ENCODE peak calls at places on chromosomes 4 and X, in four cellular contexts. C, S, W and F are unnamed samples. For H3K36me3, the result is how much of the 10 kb centered on the place peaks cover.

GRCh38 chr4:163505374-163505773 is 10.9 kb downstream of the TMA16 start:
- DNase-seq in W (no peak), S (no peak), C (no peak), F (no peak)

GRCh38 chr4:129326810-129327209 is 230.9 kb downstream of the C4orf33 start:
- DNase-seq in C (no peak), S (no peak), W (no peak), F (no peak)

GRCh38 chr4:178937130-178937529 is 1494.9 kb upstream of the AGA start:
- DNase-seq in C (no peak), S (no peak), W (no peak), F (no peak)

GRCh38 chr4:134308910-134309309 is 107.3 kb upstream of the PABPC4L start:
- DNase-seq in W (no peak), S (no peak), C (no peak), F (no peak)

GRCh38 chr4:85557016-85557901 is 82.3 kb downstream of the ARHGAP24 start:
- DNase-seq in S (no peak), W (peak), C (no peak), F (no peak)

GRCh38 chr4:159158989-159159388 is 56.1 kb downstream of the RAPGEF2 start:
- DNase-seq in W (no peak), S (no peak), C (no peak), F (no peak)

GRCh38 chr4:132344924-132345828 is 803.9 kb upstream of the PCDH10 start:
- DNase-seq in S (no peak), C (no peak), W (no peak), F (no peak)

GRCh38 chr4:110107868-110108267 is 90.5 kb downstream of the ELOVL6 start:
- DNase-seq in W (no peak), C (no peak), S (no peak), F (no peak)

GRCh38 chrX:137746289-137746688 is 180.4 kb downstream of the ZIC3 start:
- DNase-seq in W (no peak), S (no peak), C (no peak), F (no peak)

GRCh38 chr4:100754741-100755140 is 236.9 kb upstream of the EMCN start:
- DNase-seq in W (no peak), C (no peak), S (no peak), F (no peak)

GRCh38 chrX:8274166-8274565 is 103.1 kb upstream of the VCX2 start:
- DNase-seq in S (no peak), W (no peak), C (no peak), F (no peak)

GRCh38 chr4:101527186-101527585 is 179.9 kb upstream of the PPP3CA start:
- DNase-seq in C (no peak), S (no peak), W (no peak), F (no peak)

GRCh38 chrX:21840199-21840557 is 761 bp downstream of the MBTPS2 start:
- DNase-seq in W (no peak), C (no peak), S (no peak), F (no peak)

GRCh38 chrX:1659664-1660461 is 45.0 kb downstream of the ASMT start:
- DNase-seq in S (no peak), C (no peak), W (peak), F (no peak)

GRCh38 chr4:161799687-161800086 is 364.1 kb downstream of the FSTL5 start:
- DNase-seq in C (no peak), W (no peak), S (no peak), F (no peak)

GRCh38 chr4:182906786-182907185 is 10.4 kb downstream of the DCTD start:
- DNase-seq in C (no peak), S (no peak), W (no peak), F (no peak)

GRCh38 chr4:83993774-83994173 is 457.9 kb downstream of the GPAT3 start:
- DNase-seq in C (no peak), S (no peak), W (no peak), F (no peak)

GRCh38 chrX:129717902-129718301 is 20.9 kb upstream of the XPNPEP2 start:
- DNase-seq in S (no peak), W (no peak), C (no peak), F (no peak)

GRCh38 chr4:148487181-148487580 is 45.0 kb upstream of the NR3C2 start:
- DNase-seq in C (no peak), S (no peak), W (no peak), F (no peak)

GRCh38 chr4:22897520-22898108 is 204.9 kb downstream of the GBA3 start:
- DNase-seq in C (no peak), W (no peak), S (no peak), F (no peak)

GRCh38 chr4:181582595-181582994 is 660.6 kb upstream of the TENM3 start:
- DNase-seq in C (no peak), W (no peak), S (no peak), F (no peak)
- TF ChIP-seq CTCF in C (no peak), W (no peak), S (no peak), F (peak)

GRCh38 chrX:2967584-2967983 is 38.4 kb upstream of the ARSD start:
- DNase-seq in C (no peak), W (no peak), S (no peak), F (no peak)
- H3K4me3 ChIP-seq in C (peak), W (no peak), S (no peak), F (no peak)

GRCh38 chr4:118813561-118813960 is 22.4 kb downstream of the SEC24D start:
- DNase-seq in C (no peak), W (no peak), S (no peak), F (no peak)

GRCh38 chr4:118814054-118814453 is 21.9 kb downstream of the SEC24D start:
- DNase-seq in W (no peak), S (no peak), C (no peak), F (no peak)

GRCh38 chr4:118811832-118812231 is 24.1 kb downstream of the SEC24D start:
- DNase-seq in S (no peak), C (no peak), W (no peak), F (no peak)

GRCh38 chr4:118807659-118808058 is 28.3 kb downstream of the SEC24D start:
- DNase-seq in W (no peak), C (no peak), S (no peak), F (no peak)

DNA sequence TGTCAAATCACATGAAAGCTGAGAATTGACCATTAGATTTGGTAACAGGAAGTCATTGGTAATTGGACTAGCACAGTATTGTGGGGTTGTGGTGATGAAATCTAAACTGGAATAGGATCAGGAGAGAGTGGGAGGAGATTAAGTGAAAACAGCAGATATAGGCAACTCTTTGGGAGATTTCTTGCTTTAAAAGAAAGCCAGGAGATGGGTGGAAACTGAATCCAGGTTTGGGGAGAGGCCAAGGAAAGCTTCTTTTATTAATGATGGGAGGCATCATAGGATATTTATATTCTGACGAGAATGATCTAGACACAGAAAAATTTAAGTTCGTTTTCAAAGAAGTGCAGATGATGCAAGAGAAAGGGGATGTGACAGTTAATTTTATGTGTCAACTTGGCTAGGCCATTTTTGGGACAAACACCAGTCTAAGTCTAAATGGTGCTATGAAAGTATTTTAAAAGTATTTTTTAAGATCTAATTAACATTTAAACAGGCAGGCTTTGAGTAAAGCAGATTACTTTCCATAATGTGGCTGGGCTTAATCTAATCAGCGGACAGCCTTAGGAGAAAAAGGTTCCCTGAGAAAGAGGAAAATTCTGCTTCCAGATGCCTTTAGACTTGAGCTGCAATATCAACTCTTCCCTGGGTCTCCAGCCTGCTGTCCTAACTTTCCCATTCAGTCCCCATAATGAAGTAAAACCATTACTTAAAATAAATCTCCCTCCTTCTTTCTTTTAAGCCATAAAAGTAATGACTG is 24.7 kb downstream of the SEC24D start:
- DNase-seq in W (no peak), C (no peak), S (no peak), F (no peak)
- H3K36me3 ChIP-seq in W (under half), C (half or more), S (half or more), F (under half)

DNA sequence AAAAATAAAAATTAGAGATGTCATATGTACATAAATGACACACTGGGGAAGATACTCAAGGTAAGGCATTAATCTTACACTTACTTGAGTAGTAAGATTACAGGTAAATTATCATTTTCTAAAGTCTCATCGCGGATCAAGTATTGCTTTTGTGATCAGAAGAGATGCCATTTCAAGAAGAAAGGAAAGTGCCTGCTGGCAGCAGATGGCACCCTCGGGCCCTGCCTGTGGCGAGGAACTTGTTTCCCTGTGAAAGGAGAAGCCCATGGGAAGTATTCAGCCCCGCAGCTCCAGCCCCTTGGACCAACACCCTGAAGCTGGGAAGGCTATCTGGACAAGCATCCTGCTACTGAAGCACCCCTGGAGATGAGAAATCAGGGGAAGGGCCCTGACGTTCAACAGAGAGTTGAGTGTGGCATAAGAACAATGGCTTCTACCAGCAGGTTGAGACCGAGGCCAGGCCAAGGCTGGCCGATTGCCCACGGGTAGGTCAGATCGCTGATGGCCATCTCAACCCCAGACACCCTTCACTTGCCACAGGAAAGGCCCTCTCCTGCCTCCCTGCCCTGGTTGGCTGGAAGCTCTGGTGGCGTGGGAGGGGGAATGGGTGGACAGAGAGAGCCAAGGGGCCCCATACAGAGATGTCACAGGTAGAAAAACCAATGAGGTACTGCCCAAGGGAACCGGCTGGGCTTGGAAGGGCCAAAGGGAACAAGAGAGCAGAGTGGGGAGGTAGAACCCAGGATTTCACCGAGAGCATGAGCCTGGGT is 18.8 kb upstream of the MXD4 start:
- DNase-seq in W (peak), S (peak), C (no peak), F (no peak)
- TF ChIP-seq CTCF in W (no peak), S (peak), C (no peak), F (no peak)